ENCODE peak calls at places on chromosomes 2 and 18, in ten cellular contexts. U is RPMI7951; W is stomach; C is foreskin fibroblast; K is activated CD4-positive, alpha-beta T cell treated with anti-CD3 and anti-CD28 coated beads, Interleukin-2, amount 50 U/mL, for 48 hours; B is stimulated activated effector memory CD8-positive, alpha-beta T cell treated with anti-CD3 and anti-CD28 coated beads, Interleukin-12 subunit alpha, Interleukin-12 subunit beta, amount 100 ng/mL, for 72 hours; V is stimulated activated CD4-positive, alpha-beta T cell treated with anti-CD3 and anti-CD28 coated beads, Interleukin-4, amount 100 ng/mL, for 24 hours; X is T-helper 1 cell; O is NCI-H774; N is NCI-H1417 treated with DMSO at 0.1 percent for 48 hours. P is an unnamed sample.

GRCh38 chr2:28869494-28870145 is 489 bp downstream of the TRMT61B start:
- DNase-seq in N (no peak), K (no peak), C (peak; percentile 20), U (no peak), B (no peak), X (peak; percentile 23), V (peak; percentile 26), W (no peak), O (no peak), P (no peak)

GRCh38 chr2:160484859-160485520 is 8.6 kb downstream of the RBMS1 start:
- DNase-seq in X (no peak), O (no peak), V (no peak), B (no peak), C (no peak), U (no peak), N (no peak), W (no peak), K (no peak), P (no peak)

GRCh38 chr18:6885992-6886823 is 156.7 kb downstream of the ARHGAP28 start:
- DNase-seq in X (no peak), N (no peak), U (peak; percentile 31), K (peak; percentile 2), O (no peak), W (peak; percentile 40), C (peak; percentile 35), V (no peak), B (no peak), P (peak; percentile 54)

GRCh38 chr2:72911256-72911655 is 6.1 kb upstream of the EMX1 start:
- DNase-seq in U (no peak), B (peak; percentile 34), N (no peak), X (no peak), K (no peak), O (no peak), V (no peak), C (no peak), W (no peak), P (no peak)

GRCh38 chr18:44507729-44508325 is 172.9 kb upstream of the SETBP1 start:
- DNase-seq in N (no peak), C (no peak), X (no peak), O (no peak), U (no peak), B (peak; percentile 68), W (no peak), V (no peak), K (no peak), P (no peak)

GRCh38 chr2:45957533-45958227 is 306.2 kb downstream of the PRKCE start:
- DNase-seq in K (no peak), X (no peak), W (no peak), V (no peak), N (no peak), U (no peak), O (no peak), C (no peak), B (no peak), P (no peak)

GRCh38 chr2:162090109-162090508 is 16.1 kb upstream of the DPP4 start:
- DNase-seq in X (no peak), N (no peak), K (no peak), U (no peak), V (no peak), C (no peak), W (no peak), B (no peak), O (no peak), P (no peak)

GRCh38 chr2:156175946-156176345 is 156.6 kb downstream of the NR4A2 start:
- DNase-seq in W (no peak), X (no peak), O (no peak), V (no peak), C (no peak), B (no peak), K (no peak), N (no peak), U (no peak), P (no peak)

GRCh38 chr2:49026706-49027105 is 127.6 kb downstream of the FSHR start:
- DNase-seq in X (no peak), B (no peak), K (no peak), V (no peak), W (no peak), U (no peak), C (no peak), O (no peak), N (no peak), P (no peak)

GRCh38 chr18:56982756-56983155 is 164.1 kb upstream of the BOD1L2 start:
- DNase-seq in N (no peak), X (no peak), B (no peak), V (no peak), W (no peak), O (no peak), K (no peak), U (peak; percentile 23), C (no peak), P (no peak)

GRCh38 chr2:39620067-39620466 is 45.6 kb upstream of the TMEM178A start:
- DNase-seq in B (no peak), N (no peak), K (peak; percentile 3), X (no peak), W (peak; percentile 56), V (peak; percentile 15), O (no peak), C (peak; percentile 79), U (peak; percentile 93), P (peak; percentile 70)

GRCh38 chr2:96596596-96596995 is 41.5 kb downstream of the KANSL3 start:
- DNase-seq in U (no peak), W (no peak), V (no peak), X (no peak), O (no peak), C (no peak), B (no peak), N (no peak), K (no peak), P (no peak)

GRCh38 chr2:39435974-39436591 is 1.0 kb downstream of the MAP4K3 start:
- DNase-seq in U (peak; percentile 62), B (no peak), O (no peak), W (no peak), V (no peak), K (no peak), C (no peak), X (no peak), N (no peak), P (peak; percentile 18)

GRCh38 chr2:238847841-238848565 is at the start of gene TWIST2:
- DNase-seq in C (peak; percentile 96), B (peak; percentile 43), V (no peak), U (peak; percentile 95), K (no peak), N (no peak), X (no peak), O (no peak), W (peak; percentile 38), P (no peak)

GRCh38 chr2:176092270-176093144 is at the start of gene HOXD13:
- DNase-seq in X (no peak), V (no peak), B (no peak), C (no peak), U (peak; percentile 40), O (peak; percentile 30), K (no peak), W (peak; percentile 17), N (no peak), P (no peak)

GRCh38 chr2:220747736-220748135 is 824.4 kb downstream of the EPHA4 start:
- DNase-seq in O (no peak), N (no peak), B (no peak), U (no peak), X (no peak), C (no peak), K (no peak), V (no peak), W (no peak), P (no peak)

GRCh38 chr2:20137131-20137571 is 85.7 kb upstream of the LAPTM4A start:
- DNase-seq in X (no peak), K (no peak), U (no peak), N (no peak), W (no peak), O (no peak), B (no peak), V (no peak), C (no peak), P (no peak)

GRCh38 chr2:237404413-237404812 is 9.6 kb downstream of the COL6A3 start:
- DNase-seq in W (no peak), K (no peak), U (no peak), O (no peak), C (no peak), X (no peak), N (no peak), V (no peak), B (no peak), P (no peak)

GRCh38 chr18:24497052-24497754 is 36.8 kb downstream of the HRH4 start:
- DNase-seq in O (peak; percentile 71), V (no peak), W (no peak), C (peak; percentile 38), B (no peak), X (no peak), U (peak; percentile 12), K (no peak), N (peak; percentile 28), P (no peak)

GRCh38 chr2:130854301-130854700 is 17.6 kb downstream of the ARHGEF4 start:
- DNase-seq in N (no peak), U (no peak), C (no peak), O (no peak), B (no peak), K (no peak), X (no peak), W (no peak), V (no peak), P (no peak)

GRCh38 chr2:80304522-80304878 is at the start of gene LRRTM1:
- DNase-seq in C (no peak), N (no peak), X (no peak), B (no peak), O (no peak), K (no peak), V (no peak), U (no peak), W (no peak), P (no peak)

GRCh38 chr2:202944816-202945215 is 32.7 kb downstream of the CARF start:
- DNase-seq in B (no peak), K (no peak), C (no peak), N (no peak), U (no peak), V (no peak), O (no peak), X (no peak), W (no peak), P (no peak)

GRCh38 chr18:31626409-31626808 is 34.7 kb downstream of the TTR start:
- DNase-seq in B (no peak), N (no peak), X (no peak), W (no peak), V (no peak), U (no peak), O (no peak), C (no peak), K (no peak), P (no peak)

GRCh38 chr2:64274399-64275173 is 130.4 kb upstream of the PELI1 start:
- DNase-seq in K (no peak), N (no peak), V (no peak), B (no peak), W (no peak), C (no peak), X (no peak), O (no peak), U (no peak), P (no peak)

GRCh38 chr2:207286106-207286505 is 120.4 kb upstream of the KLF7 start:
- DNase-seq in W (no peak), O (no peak), B (no peak), X (no peak), K (no peak), V (no peak), N (no peak), U (no peak), C (no peak), P (no peak)

GRCh38 chr2:138707424-138708074 is 72.6 kb downstream of the NXPH2 start:
- DNase-seq in V (no peak), K (no peak), X (no peak), O (no peak), W (no peak), C (peak; percentile 86), N (no peak), B (no peak), U (peak; percentile 74), P (no peak)

GRCh38 chr2:224994221-224994843 is 47.9 kb downstream of the DOCK10 start:
- DNase-seq in U (no peak), X (no peak), C (peak; percentile 57), W (no peak), B (no peak), N (no peak), V (no peak), O (no peak), K (no peak), P (no peak)

GRCh38 chr2:53567073-53567472 is 200.5 kb upstream of the CHAC2 start:
- DNase-seq in N (no peak), K (no peak), X (no peak), B (no peak), V (no peak), W (no peak), C (no peak), O (no peak), U (no peak), P (no peak)

P was measured in body of pancreas.